ENCODE peak calls at places on chromosomes 2 and 18, in seven cellular contexts. L, E, V, J, M, D and Q are unnamed samples.

GRCh38 chr2:50181212-50181611 is 850.7 kb downstream of the NRXN1 start:
- DNase-seq in L (no peak), E (peak; percentile 4), V (no peak), J (peak; percentile 1), M (peak; percentile 0), D (no peak), Q (no peak)

GRCh38 chr18:59249186-59249774 is 24.0 kb downstream of the RAX start:
- DNase-seq in L (peak; percentile 93), E (peak; percentile 77), V (peak; percentile 77), J (peak; percentile 69), M (peak; percentile 84), D (peak; percentile 93), Q (peak; percentile 49)

GRCh38 chr2:108324531-108325256 is 36.0 kb downstream of the SULT1C2 start:
- DNase-seq in L (peak; percentile 87), E (peak; percentile 81), V (peak; percentile 43), J (peak; percentile 46), M (peak; percentile 57), D (peak; percentile 18), Q (peak; percentile 43)

GRCh38 chr2:69036926-69037325 is 23.9 kb downstream of the ANTXR1 start:
- DNase-seq in L (peak; percentile 23), E (no peak), V (no peak), J (no peak), M (peak; percentile 81), D (no peak), Q (no peak)

GRCh38 chr18:50879302-50880107 is 587 bp downstream of the ME2 start:
- DNase-seq in L (peak; percentile 70), E (peak; percentile 34), V (no peak), J (peak; percentile 38), M (peak; percentile 60), D (peak; percentile 65), Q (no peak)

GRCh38 chr2:58497189-58497588 is 256.1 kb upstream of the FANCL start:
- DNase-seq in L (peak; percentile 1), E (peak; percentile 68), V (no peak), J (no peak), M (peak; percentile 9), D (no peak), Q (peak; percentile 2)

GRCh38 chr2:157438907-157439791 is 4.7 kb downstream of the CYTIP start:
- DNase-seq in L (no peak), E (no peak), V (peak; percentile 52), J (no peak), M (no peak), D (peak; percentile 70), Q (no peak)

GRCh38 chr2:119407430-119408220 is 24.0 kb upstream of the TMEM37 start:
- DNase-seq in L (peak; percentile 84), E (peak; percentile 53), V (no peak), J (peak; percentile 70), M (peak; percentile 65), D (peak; percentile 79), Q (peak; percentile 14)

GRCh38 chr2:118477111-118477517 is 370.3 kb downstream of the EN1 start:
- DNase-seq in L (peak; percentile 11), E (no peak), V (no peak), J (no peak), M (no peak), D (no peak), Q (no peak)

GRCh38 chr2:75605770-75606535 is 40.6 kb upstream of the MRPL19 start:
- DNase-seq in L (peak; percentile 95), E (peak; percentile 96), V (peak; percentile 97), J (peak; percentile 70), M (peak; percentile 97), D (peak; percentile 96), Q (peak; percentile 90)

GRCh38 chr2:190948671-190949070 is 65.3 kb downstream of the STAT1 start:
- DNase-seq in L (peak; percentile 74), E (peak; percentile 70), V (no peak), J (no peak), M (peak; percentile 43), D (peak; percentile 49), Q (no peak)

GRCh38 chr2:23843051-23843976 is 83.6 kb downstream of the ATAD2B start:
- DNase-seq in L (peak; percentile 10), E (no peak), V (peak; percentile 28), J (no peak), M (peak; percentile 34), D (peak; percentile 15), Q (no peak)

GRCh38 chr2:113028112-113028511 is 22.9 kb downstream of the IL36A start:
- DNase-seq in L (no peak), E (no peak), V (no peak), J (no peak), M (no peak), D (no peak), Q (no peak)

GRCh38 chr18:48720655-48721025 is 181.8 kb downstream of the CTIF start:
- DNase-seq in L (no peak), E (no peak), V (no peak), J (no peak), M (no peak), D (no peak), Q (no peak)

GRCh38 chr2:174752403-174753037 is 11.8 kb downstream of the CHRNA1 start:
- DNase-seq in L (peak; percentile 5), E (peak; percentile 51), V (no peak), J (no peak), M (peak; percentile 54), D (no peak), Q (no peak)

GRCh38 chr2:8837795-8838140 is 355 bp upstream of the KIDINS220 start:
- DNase-seq in L (no peak), E (no peak), V (no peak), J (no peak), M (no peak), D (no peak), Q (no peak)

GRCh38 chr18:76589309-76589708 is 94.3 kb upstream of the ZNF516 start:
- DNase-seq in L (no peak), E (no peak), V (no peak), J (no peak), M (no peak), D (no peak), Q (no peak)

GRCh38 chr18:76592096-76592495 is 97.1 kb upstream of the ZNF516 start:
- DNase-seq in L (no peak), E (no peak), V (no peak), J (no peak), M (no peak), D (no peak), Q (no peak)

GRCh38 chr18:76587147-76587885 is 92.3 kb upstream of the ZNF516 start:
- DNase-seq in L (no peak), E (no peak), V (no peak), J (no peak), M (no peak), D (no peak), Q (no peak)

GRCh38 chr18:76589866-76590265 is 94.8 kb upstream of the ZNF516 start:
- DNase-seq in L (no peak), E (no peak), V (no peak), J (no peak), M (no peak), D (no peak), Q (no peak)

GRCh38 chr18:76588591-76589303 is 93.7 kb upstream of the ZNF516 start:
- DNase-seq in L (no peak), E (no peak), V (no peak), J (no peak), M (no peak), D (peak; percentile 51), Q (no peak)
- H3K4me3 ChIP-seq in L (peak overlapping the region; percentile 32), E (peak overlapping the region; percentile 24), V (no peak overlapping the region), J (peak overlapping the region; percentile 17), M (peak overlapping the region; percentile 4), D (peak overlapping the region; percentile 2), Q (peak overlapping the region; percentile 27)

DNA sequence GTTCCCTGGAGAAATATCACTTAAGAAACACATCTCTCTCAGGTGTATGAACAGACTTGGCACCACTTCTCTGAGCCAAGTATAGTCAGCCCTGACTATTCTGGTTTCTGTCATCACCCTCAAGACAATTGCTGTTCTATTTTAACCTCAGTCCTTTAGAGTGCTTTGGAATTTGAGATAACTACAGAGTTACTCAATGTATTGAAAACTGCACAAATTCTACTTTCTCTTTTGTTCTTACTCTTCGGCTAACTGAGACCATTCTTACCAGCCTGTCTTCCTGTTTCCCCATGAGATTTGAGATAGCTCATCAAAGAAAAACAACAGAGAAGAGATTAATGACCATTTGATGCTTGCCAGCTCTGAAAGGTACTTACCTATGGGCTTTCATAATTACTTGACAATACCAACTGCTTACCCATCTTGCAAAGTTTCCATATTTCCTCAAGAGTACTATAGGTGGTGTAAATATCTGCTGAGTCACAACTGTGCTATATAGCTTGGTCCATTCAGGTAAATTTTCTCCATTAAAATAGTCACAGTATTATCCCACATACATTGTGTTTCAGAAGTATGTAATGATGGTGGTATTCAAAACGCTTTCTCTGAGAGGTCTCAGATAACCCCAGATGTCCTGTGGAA is 467.5 kb upstream of the CHST9 start:
- DNase-seq in L (no peak), E (peak; percentile 33), V (no peak), J (no peak), M (no peak), D (peak; percentile 23), Q (no peak)
- H3K4me3 ChIP-seq in L (no peak overlapping the region), E (no peak overlapping the region), V (no peak overlapping the region), J (no peak overlapping the region), M (no peak overlapping the region), D (no peak overlapping the region), Q (no peak overlapping the region)

DNA sequence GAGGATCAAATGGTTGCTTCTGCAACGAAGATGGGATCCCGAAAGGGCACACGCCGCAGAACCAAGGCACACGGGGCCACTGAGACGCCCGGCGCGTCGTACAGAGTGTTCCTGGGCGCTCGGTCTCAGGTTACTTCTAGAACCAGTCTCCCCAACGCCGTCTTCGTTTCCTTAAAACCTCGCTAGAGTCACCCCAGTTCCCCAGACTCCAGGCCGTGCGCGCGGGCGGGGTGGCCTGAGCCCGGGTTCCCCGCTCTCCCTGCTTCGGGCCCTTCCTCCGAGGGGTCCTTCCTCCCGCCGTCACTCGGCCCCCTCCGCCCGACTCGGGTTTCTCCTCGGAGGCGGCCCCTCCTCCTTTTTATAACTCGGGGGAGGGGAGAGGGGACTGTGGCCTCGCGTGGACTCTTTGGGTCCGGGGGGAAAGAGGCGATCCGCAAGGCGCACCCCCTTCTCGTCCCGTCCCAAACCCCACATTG is 776 bp upstream of the FZD7 start:
- DNase-seq in L (peak; percentile 52), E (peak; percentile 21), V (no peak), J (peak; percentile 40), M (peak; percentile 67), D (peak; percentile 27), Q (no peak)
- H3K4me3 ChIP-seq in L (peak overlapping the region; percentile 72), E (peak overlapping the region; percentile 69), V (peak overlapping the region; percentile 82), J (peak overlapping the region; percentile 77), M (peak overlapping the region; percentile 68), D (peak overlapping the region; percentile 86), Q (peak overlapping the region; percentile 78)

GRCh38 chr2:199851886-199852285 is 894 bp upstream of the FTCDNL1 start:
- DNase-seq in L (no peak), E (no peak), V (no peak), J (no peak), M (no peak), D (no peak), Q (no peak)

GRCh38 chr2:199850718-199851498 is at the start of gene FTCDNL1:
- DNase-seq in L (peak; percentile 31), E (peak; percentile 35), V (no peak), J (peak; percentile 71), M (peak; percentile 46), D (peak; percentile 36), Q (no peak)

GRCh38 chr2:199848323-199848722 is 2.7 kb downstream of the FTCDNL1 start:
- DNase-seq in L (no peak), E (no peak), V (no peak), J (no peak), M (no peak), D (no peak), Q (no peak)

GRCh38 chr2:199850250-199850717 is 708 bp downstream of the FTCDNL1 start:
- DNase-seq in L (no peak), E (no peak), V (no peak), J (no peak), M (no peak), D (no peak), Q (no peak)

DNA sequence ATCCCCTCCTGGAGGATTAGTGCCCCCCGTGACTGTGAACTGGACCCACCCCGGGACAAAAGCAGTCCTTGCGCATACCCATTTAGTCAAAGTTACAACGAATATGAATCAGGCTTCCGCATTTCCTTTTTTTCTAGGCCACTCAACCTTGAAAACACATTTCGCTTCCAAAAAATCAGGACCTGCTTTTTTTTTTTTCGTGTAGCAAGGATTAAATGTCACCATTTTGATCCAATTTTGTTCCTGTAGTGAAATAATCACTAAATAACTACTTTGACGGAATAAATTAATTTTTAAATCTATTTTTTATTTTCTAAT is 466 bp upstream of the FTCDNL1 start:
- DNase-seq in L (no peak), E (no peak), V (no peak), J (no peak), M (no peak), D (no peak), Q (no peak)
- H3K4me3 ChIP-seq in L (peak overlapping the region; percentile 59), E (peak overlapping the region; percentile 60), V (peak overlapping the region; percentile 61), J (peak overlapping the region; percentile 73), M (peak overlapping the region; percentile 58), D (peak overlapping the region; percentile 73), Q (peak overlapping the region; percentile 64)